ENCODE peak calls at places on chromosomes 2 and 18, in eight cellular contexts. One of them, this sample, is unnamed.

GRCh38 chr2:13558368-13558767 is 841.6 kb downstream of the TRIB2 start:
- DNase-seq in sigmoid colon: no peak
- DNase-seq in HepG2: peak
- DNase-seq in esophagus muscularis mucosa: no peak
- DNase-seq in SK-N-SH: no peak
- DNase-seq in K562: no peak
- DNase-seq in transverse colon: no peak
- DNase-seq in suprapubic skin: no peak
- DNase-seq in this sample: no peak

GRCh38 chr2:31567679-31568078 is 13.1 kb downstream of the SRD5A2 start:
- DNase-seq in transverse colon: no peak
- DNase-seq in suprapubic skin: no peak
- DNase-seq in sigmoid colon: no peak
- DNase-seq in esophagus muscularis mucosa: no peak
- DNase-seq in SK-N-SH: no peak
- DNase-seq in HepG2: no peak
- DNase-seq in K562: no peak
- DNase-seq in this sample: no peak

GRCh38 chr18:69402219-69402989 is 1.7 kb downstream of the DOK6 start:
- DNase-seq in SK-N-SH: no peak
- DNase-seq in transverse colon: no peak
- DNase-seq in suprapubic skin: no peak
- DNase-seq in K562: no peak
- DNase-seq in esophagus muscularis mucosa: no peak
- DNase-seq in sigmoid colon: peak
- DNase-seq in HepG2: peak
- DNase-seq in this sample: no peak

GRCh38 chr2:98909381-98910211 is 26.4 kb downstream of the CRACDL start:
- DNase-seq in SK-N-SH: peak
- DNase-seq in K562: no peak
- DNase-seq in suprapubic skin: no peak
- DNase-seq in transverse colon: peak
- DNase-seq in esophagus muscularis mucosa: peak
- DNase-seq in sigmoid colon: no peak
- DNase-seq in HepG2: peak
- DNase-seq in this sample: peak

GRCh38 chr18:9719421-9719981 is 11.4 kb downstream of the RAB31 start:
- DNase-seq in sigmoid colon: peak
- DNase-seq in transverse colon: no peak
- DNase-seq in K562: no peak
- DNase-seq in HepG2: no peak
- DNase-seq in esophagus muscularis mucosa: no peak
- DNase-seq in SK-N-SH: no peak
- DNase-seq in suprapubic skin: peak
- DNase-seq in this sample: no peak

GRCh38 chr2:132766573-132766972 is 96.6 kb upstream of the LYPD1 start:
- DNase-seq in K562: no peak
- DNase-seq in SK-N-SH: no peak
- DNase-seq in suprapubic skin: no peak
- DNase-seq in HepG2: no peak
- DNase-seq in esophagus muscularis mucosa: peak
- DNase-seq in transverse colon: no peak
- DNase-seq in sigmoid colon: no peak
- DNase-seq in this sample: no peak

GRCh38 chr2:102094917-102095316 is 47.6 kb upstream of the IL1R1 start:
- DNase-seq in suprapubic skin: no peak
- DNase-seq in SK-N-SH: no peak
- DNase-seq in K562: peak
- DNase-seq in esophagus muscularis mucosa: no peak
- DNase-seq in sigmoid colon: no peak
- DNase-seq in HepG2: peak
- DNase-seq in transverse colon: peak
- DNase-seq in this sample: no peak

GRCh38 chr18:9989481-9989880 is 75.7 kb downstream of the VAPA start:
- DNase-seq in HepG2: no peak
- DNase-seq in suprapubic skin: no peak
- DNase-seq in SK-N-SH: no peak
- DNase-seq in sigmoid colon: no peak
- DNase-seq in transverse colon: no peak
- DNase-seq in esophagus muscularis mucosa: peak
- DNase-seq in K562: no peak
- DNase-seq in this sample: no peak

GRCh38 chr2:27911458-27912210 is 21.1 kb downstream of the BABAM2 start:
- DNase-seq in esophagus muscularis mucosa: no peak
- DNase-seq in HepG2: no peak
- DNase-seq in suprapubic skin: no peak
- DNase-seq in sigmoid colon: no peak
- DNase-seq in K562: no peak
- DNase-seq in SK-N-SH: no peak
- DNase-seq in transverse colon: no peak
- DNase-seq in this sample: no peak

GRCh38 chr2:48589170-48589767 is 28.4 kb upstream of the GTF2A1L start:
- DNase-seq in SK-N-SH: peak
- DNase-seq in HepG2: peak
- DNase-seq in suprapubic skin: no peak
- DNase-seq in esophagus muscularis mucosa: no peak
- DNase-seq in K562: peak
- DNase-seq in sigmoid colon: no peak
- DNase-seq in transverse colon: peak
- DNase-seq in this sample: no peak

GRCh38 chr2:18363348-18363747 is 197.1 kb downstream of the RDH14 start:
- DNase-seq in esophagus muscularis mucosa: no peak
- DNase-seq in sigmoid colon: no peak
- DNase-seq in HepG2: no peak
- DNase-seq in transverse colon: no peak
- DNase-seq in SK-N-SH: no peak
- DNase-seq in suprapubic skin: no peak
- DNase-seq in K562: no peak
- DNase-seq in this sample: no peak
- TF ChIP-seq POLR2AphosphoS5 in esophagus muscularis mucosa: no peak
- TF ChIP-seq POLR2AphosphoS5 in sigmoid colon: no peak
- TF ChIP-seq POLR2AphosphoS5 in HepG2: no peak
- TF ChIP-seq POLR2AphosphoS5 in transverse colon: no peak
- TF ChIP-seq POLR2AphosphoS5 in SK-N-SH: no peak
- TF ChIP-seq POLR2AphosphoS5 in suprapubic skin: no peak
- TF ChIP-seq POLR2AphosphoS5 in K562: no peak
- TF ChIP-seq POLR2AphosphoS5 in this sample: no peak

GRCh38 chr18:31100598-31101147 is 1.5 kb downstream of the DSC2 start:
- DNase-seq in HepG2: peak
- DNase-seq in transverse colon: peak
- DNase-seq in suprapubic skin: peak
- DNase-seq in K562: peak
- DNase-seq in sigmoid colon: no peak
- DNase-seq in SK-N-SH: no peak
- DNase-seq in esophagus muscularis mucosa: no peak
- DNase-seq in this sample: no peak
- TF ChIP-seq EP300 in HepG2: no peak
- TF ChIP-seq EP300 in transverse colon: no peak
- TF ChIP-seq EP300 in suprapubic skin: no peak
- TF ChIP-seq EP300 in K562: no peak
- TF ChIP-seq EP300 in sigmoid colon: no peak
- TF ChIP-seq EP300 in SK-N-SH: no peak
- TF ChIP-seq EP300 in esophagus muscularis mucosa: no peak
- TF ChIP-seq EP300 in this sample: no peak

DNA sequence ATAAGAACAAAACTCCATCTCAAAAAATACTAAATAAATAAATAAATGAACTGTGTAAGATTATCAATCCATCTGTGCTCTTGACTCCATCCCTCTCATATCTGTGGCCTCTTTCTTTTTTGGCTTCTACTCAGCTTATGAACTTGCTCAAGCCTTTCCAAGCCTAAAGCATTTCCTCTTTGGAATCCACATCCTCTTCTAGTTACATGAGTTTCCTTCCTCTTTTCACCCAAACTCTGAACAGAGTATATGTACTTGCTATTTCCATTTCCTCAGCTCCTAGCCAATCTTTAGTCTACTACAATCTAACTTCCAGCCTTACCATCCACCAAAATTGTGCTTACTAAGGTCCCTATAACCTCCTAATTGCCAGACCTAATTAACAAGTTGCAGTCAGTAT is 2.4 kb upstream of the DNAJC10 start:
- DNase-seq in esophagus muscularis mucosa: no peak
- DNase-seq in K562: no peak
- DNase-seq in sigmoid colon: no peak
- DNase-seq in SK-N-SH: no peak
- DNase-seq in transverse colon: no peak
- DNase-seq in suprapubic skin: no peak
- DNase-seq in HepG2: no peak
- DNase-seq in this sample: no peak
- TF ChIP-seq POLR2AphosphoS5 in esophagus muscularis mucosa: no peak
- TF ChIP-seq POLR2AphosphoS5 in K562: no peak
- TF ChIP-seq POLR2AphosphoS5 in sigmoid colon: no peak
- TF ChIP-seq POLR2AphosphoS5 in SK-N-SH: no peak
- TF ChIP-seq POLR2AphosphoS5 in transverse colon: no peak
- TF ChIP-seq POLR2AphosphoS5 in suprapubic skin: no peak
- TF ChIP-seq POLR2AphosphoS5 in HepG2: no peak
- TF ChIP-seq POLR2AphosphoS5 in this sample: no peak

GRCh38 chr2:42312106-42312505 is 48.9 kb downstream of the COX7A2L start:
- DNase-seq in suprapubic skin: no peak
- DNase-seq in esophagus muscularis mucosa: no peak
- DNase-seq in transverse colon: no peak
- DNase-seq in K562: no peak
- DNase-seq in HepG2: no peak
- DNase-seq in sigmoid colon: no peak
- DNase-seq in SK-N-SH: no peak
- DNase-seq in this sample: no peak
- TF ChIP-seq EP300 in suprapubic skin: no peak
- TF ChIP-seq EP300 in esophagus muscularis mucosa: no peak
- TF ChIP-seq EP300 in transverse colon: no peak
- TF ChIP-seq EP300 in K562: no peak
- TF ChIP-seq EP300 in HepG2: no peak
- TF ChIP-seq EP300 in sigmoid colon: no peak
- TF ChIP-seq EP300 in SK-N-SH: no peak
- TF ChIP-seq EP300 in this sample: no peak

GRCh38 chr2:196230460-196230859 is 59.1 kb upstream of the STK17B start:
- DNase-seq in sigmoid colon: no peak
- DNase-seq in HepG2: no peak
- DNase-seq in esophagus muscularis mucosa: no peak
- DNase-seq in suprapubic skin: no peak
- DNase-seq in transverse colon: no peak
- DNase-seq in SK-N-SH: no peak
- DNase-seq in K562: no peak
- DNase-seq in this sample: no peak

GRCh38 chr2:196234672-196235071 is 63.3 kb upstream of the STK17B start:
- DNase-seq in transverse colon: no peak
- DNase-seq in suprapubic skin: no peak
- DNase-seq in HepG2: no peak
- DNase-seq in esophagus muscularis mucosa: no peak
- DNase-seq in sigmoid colon: no peak
- DNase-seq in SK-N-SH: no peak
- DNase-seq in K562: peak
- DNase-seq in this sample: no peak

GRCh38 chr2:196233808-196234501 is 62.6 kb upstream of the STK17B start:
- DNase-seq in suprapubic skin: no peak
- DNase-seq in K562: no peak
- DNase-seq in sigmoid colon: no peak
- DNase-seq in HepG2: no peak
- DNase-seq in SK-N-SH: no peak
- DNase-seq in esophagus muscularis mucosa: no peak
- DNase-seq in transverse colon: no peak
- DNase-seq in this sample: no peak

GRCh38 chr2:196230051-196230450 is 58.7 kb upstream of the STK17B start:
- DNase-seq in K562: no peak
- DNase-seq in SK-N-SH: no peak
- DNase-seq in HepG2: no peak
- DNase-seq in esophagus muscularis mucosa: no peak
- DNase-seq in suprapubic skin: no peak
- DNase-seq in transverse colon: peak
- DNase-seq in sigmoid colon: no peak
- DNase-seq in this sample: peak

DNA sequence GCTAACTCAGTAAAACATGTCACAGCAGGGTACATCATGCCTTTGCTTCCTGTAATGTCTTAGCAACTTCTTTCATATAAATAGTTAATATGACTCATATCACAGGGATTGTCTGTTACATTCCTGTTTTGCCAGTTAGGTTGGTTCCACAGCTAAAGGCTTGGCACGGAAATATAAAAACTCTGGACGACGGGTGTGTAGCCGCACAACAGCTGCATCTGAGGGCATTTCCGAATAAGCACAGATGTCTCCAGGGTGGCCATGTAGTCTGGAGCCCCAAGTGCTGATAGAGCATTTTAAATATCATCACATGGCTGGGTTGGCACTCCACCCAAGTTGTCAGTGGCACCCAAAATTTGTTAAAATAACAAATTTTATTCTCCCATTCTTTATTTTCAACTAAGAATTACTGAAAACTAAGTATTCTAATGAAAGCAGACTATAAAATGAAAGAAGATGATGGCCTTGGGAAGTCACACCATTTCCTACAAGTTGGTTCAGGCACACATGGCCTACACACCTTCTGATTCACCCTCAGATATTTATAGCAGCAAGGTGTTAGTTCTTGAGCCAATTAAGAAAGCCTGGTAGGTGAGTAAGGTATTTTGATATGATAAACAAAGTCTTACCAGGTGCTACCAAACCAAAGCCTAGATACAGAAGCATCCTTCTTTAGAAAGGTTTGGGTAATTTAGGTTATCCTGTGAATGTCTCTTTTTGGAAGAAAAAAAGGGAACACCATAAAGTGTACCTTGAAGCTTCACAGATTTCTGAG is 61.8 kb upstream of the STK17B start:
- DNase-seq in esophagus muscularis mucosa: no peak
- DNase-seq in sigmoid colon: peak
- DNase-seq in HepG2: no peak
- DNase-seq in K562: no peak
- DNase-seq in transverse colon: peak
- DNase-seq in SK-N-SH: no peak
- DNase-seq in suprapubic skin: peak
- DNase-seq in this sample: peak
- TF ChIP-seq POLR2AphosphoS5 in esophagus muscularis mucosa: no peak
- TF ChIP-seq POLR2AphosphoS5 in sigmoid colon: no peak
- TF ChIP-seq POLR2AphosphoS5 in HepG2: no peak
- TF ChIP-seq POLR2AphosphoS5 in K562: no peak
- TF ChIP-seq POLR2AphosphoS5 in transverse colon: peak
- TF ChIP-seq POLR2AphosphoS5 in SK-N-SH: peak
- TF ChIP-seq POLR2AphosphoS5 in suprapubic skin: peak
- TF ChIP-seq POLR2AphosphoS5 in this sample: peak

GRCh38 chr2:225282858-225283693 is 116.4 kb upstream of the NYAP2 start:
- DNase-seq in SK-N-SH: peak
- DNase-seq in transverse colon: no peak
- DNase-seq in suprapubic skin: no peak
- DNase-seq in HepG2: peak
- DNase-seq in K562: peak
- DNase-seq in sigmoid colon: no peak
- DNase-seq in esophagus muscularis mucosa: no peak
- DNase-seq in this sample: no peak
- TF ChIP-seq EP300 in SK-N-SH: no peak
- TF ChIP-seq EP300 in transverse colon: no peak
- TF ChIP-seq EP300 in suprapubic skin: no peak
- TF ChIP-seq EP300 in HepG2: no peak
- TF ChIP-seq EP300 in K562: no peak
- TF ChIP-seq EP300 in sigmoid colon: no peak
- TF ChIP-seq EP300 in esophagus muscularis mucosa: no peak
- TF ChIP-seq EP300 in this sample: no peak

DNA sequence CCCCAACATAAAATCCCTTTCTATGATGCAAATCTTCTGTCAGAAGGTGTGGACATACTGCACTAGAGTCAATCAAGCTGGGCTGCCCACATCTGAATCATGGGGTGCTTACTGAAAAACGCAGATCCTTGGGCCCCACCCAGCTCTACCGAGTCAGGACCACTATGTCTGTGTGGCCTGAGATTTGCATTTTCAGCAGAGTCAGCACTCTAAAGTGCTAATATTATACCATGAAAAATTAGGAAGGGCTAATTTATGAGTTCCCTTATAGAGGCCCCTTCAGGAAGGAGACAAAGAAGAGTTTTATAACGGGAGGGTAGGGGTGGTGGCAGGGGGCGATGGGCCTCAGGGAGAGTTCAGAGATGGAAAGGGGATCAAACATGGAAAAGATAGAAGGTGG is 163.3 kb upstream of the NABP1 start:
- DNase-seq in HepG2: no peak
- DNase-seq in suprapubic skin: no peak
- DNase-seq in transverse colon: no peak
- DNase-seq in sigmoid colon: no peak
- DNase-seq in esophagus muscularis mucosa: no peak
- DNase-seq in SK-N-SH: no peak
- DNase-seq in K562: no peak
- DNase-seq in this sample: no peak
- TF ChIP-seq POLR2AphosphoS5 in HepG2: no peak
- TF ChIP-seq POLR2AphosphoS5 in suprapubic skin: no peak
- TF ChIP-seq POLR2AphosphoS5 in transverse colon: no peak
- TF ChIP-seq POLR2AphosphoS5 in sigmoid colon: no peak
- TF ChIP-seq POLR2AphosphoS5 in esophagus muscularis mucosa: no peak
- TF ChIP-seq POLR2AphosphoS5 in SK-N-SH: no peak
- TF ChIP-seq POLR2AphosphoS5 in K562: no peak
- TF ChIP-seq POLR2AphosphoS5 in this sample: no peak

This sample was measured in stomach.